ENCODE peak calls at places on chromosome 19, in four cellular contexts. J, O, E and Z are unnamed samples.

GRCh38 chr19:33291623-33292534 is 10.5 kb downstream of the CEBPA start:
- DNase-seq in J (no peak), O (no peak), E (no peak), Z (no peak)

GRCh38 chr19:55602104-55603001 is 2.3 kb downstream of the ZNF524 start:
- DNase-seq in J (no peak), O (no peak), E (no peak), Z (no peak)

GRCh38 chr19:5115771-5116202 is 146.9 kb downstream of the KDM4B start:
- DNase-seq in J (peak), O (no peak), E (no peak), Z (no peak)

GRCh38 chr19:10399878-10400277 is 3.5 kb downstream of the CDC37 start:
- DNase-seq in J (no peak), O (no peak), E (no peak), Z (no peak)

GRCh38 chr19:40613669-40614594 is 12.8 kb downstream of the LTBP4 start:
- DNase-seq in J (peak), O (peak), E (peak), Z (no peak)

GRCh38 chr19:9309139-9309973 is at the start of gene ZNF699:
- DNase-seq in J (peak), O (peak), E (peak), Z (peak)

GRCh38 chr19:5369962-5370367 is 29.4 kb upstream of the PTPRS start:
- DNase-seq in J (peak), O (peak), E (peak), Z (no peak)

GRCh38 chr19:35220315-35220921 is 8.1 kb downstream of the FAM187B start:
- DNase-seq in J (no peak), O (no peak), E (no peak), Z (no peak)

GRCh38 chr19:30136591-30136990 is 194.6 kb downstream of the URI1 start:
- DNase-seq in J (no peak), O (no peak), E (no peak), Z (no peak)

GRCh38 chr19:32719611-32720059 is at the start of gene TDRD12:
- DNase-seq in J (no peak), O (peak), E (peak), Z (no peak)

GRCh38 chr19:56900573-56901097 is 60.1 kb upstream of the PEG3 start:
- DNase-seq in J (no peak), O (no peak), E (no peak), Z (no peak)

GRCh38 chr19:1567116-1567847 is 843 bp downstream of the MEX3D start:
- DNase-seq in J (no peak), O (no peak), E (no peak), Z (no peak)

GRCh38 chr19:47240996-47241918 is 10.3 kb upstream of the BBC3 start:
- DNase-seq in J (peak), O (peak), E (peak), Z (peak)

GRCh38 chr19:11418518-11419506 is at the start of gene RGL3:
- DNase-seq in J (no peak), O (peak), E (peak), Z (no peak)

GRCh38 chr19:13977803-13978202 is 25.5 kb downstream of the DCAF15 start:
- DNase-seq in J (no peak), O (no peak), E (no peak), Z (no peak)

GRCh38 chr19:10271543-10272086 is 695 bp downstream of the ICAM1 start:
- DNase-seq in J (no peak), O (no peak), E (no peak), Z (no peak)

GRCh38 chr19:35307990-35308389 is 16.0 kb downstream of the MAG start:
- DNase-seq in J (no peak), O (no peak), E (no peak), Z (no peak)

GRCh38 chr19:13026478-13026999 is 31.3 kb downstream of the NFIX start:
- DNase-seq in J (peak), O (no peak), E (no peak), Z (no peak)

GRCh38 chr19:32458500-32459123 is 53.0 kb downstream of the DPY19L3 start:
- DNase-seq in J (no peak), O (no peak), E (no peak), Z (no peak)

GRCh38 chr19:18672606-18673337 is 10.7 kb upstream of the CRTC1 start:
- DNase-seq in J (peak), O (no peak), E (no peak), Z (no peak)

GRCh38 chr19:34480971-34481821 is at the start of gene WTIP:
- DNase-seq in J (peak), O (peak), E (peak), Z (peak)

GRCh38 chr19:47446534-47447469 is 24.9 kb downstream of the SLC8A2 start:
- DNase-seq in J (no peak), O (no peak), E (peak), Z (no peak)

GRCh38 chr19:16273005-16273404 is 51.6 kb upstream of the KLF2 start:
- DNase-seq in J (no peak), O (no peak), E (no peak), Z (no peak)

GRCh38 chr19:642755-643727 is 3.4 kb downstream of the FGF22 start:
- DNase-seq in J (no peak), O (peak), E (no peak), Z (no peak)

GRCh38 chr19:34178276-34178614 is 5.9 kb downstream of the LSM14A start:
- DNase-seq in J (no peak), O (no peak), E (no peak), Z (no peak)

GRCh38 chr19:51792932-51793331 is 2.0 kb upstream of the FPR3 start:
- DNase-seq in J (no peak), O (no peak), E (no peak), Z (no peak)

GRCh38 chr19:50357178-50358100 is 8.0 kb downstream of the NAPSA start:
- DNase-seq in J (peak), O (peak), E (peak), Z (peak)

GRCh38 chr19:35911790-35912189 is 3.7 kb upstream of the TYROBP start:
- DNase-seq in J (no peak), O (no peak), E (no peak), Z (no peak)

GRCh38 chr19:58406818-58407657 is 1.4 kb upstream of the ZNF584 start:
- DNase-seq in J (peak), O (no peak), E (no peak), Z (no peak)

GRCh38 chr19:28685802-28686201 is 527.1 kb downstream of the UQCRFS1 start:
- DNase-seq in J (no peak), O (no peak), E (no peak), Z (no peak)

GRCh38 chr19:40744554-40745401 is 5.5 kb downstream of the ACTMAP start:
- DNase-seq in J (no peak), O (no peak), E (peak), Z (no peak)

GRCh38 chr19:34232566-34233481 is 21.5 kb upstream of the GARRE1 start:
- DNase-seq in J (peak), O (peak), E (no peak), Z (no peak)

GRCh38 chr19:31352296-31352781 is 3.1 kb upstream of the TSHZ3 start:
- DNase-seq in J (no peak), O (no peak), E (no peak), Z (no peak)

GRCh38 chr19:56423985-56424353 is 19.8 kb downstream of the ZNF583 start:
- DNase-seq in J (peak), O (no peak), E (no peak), Z (no peak)

GRCh38 chr19:11041966-11042627 is 47.2 kb upstream of the LDLR start:
- DNase-seq in J (no peak), O (no peak), E (no peak), Z (no peak)

GRCh38 chr19:37936886-37937285 is 29.9 kb downstream of the SIPA1L3 start:
- DNase-seq in J (no peak), O (no peak), E (no peak), Z (no peak)
- TF ChIP-seq CTCF in J (no peak), O (no peak), E (no peak), Z (no peak)

GRCh38 chr19:45902651-45903625 is 525 bp upstream of the MYPOP start:
- DNase-seq in J (peak), O (peak), E (peak), Z (peak)
- TF ChIP-seq CTCF in J (no peak), O (no peak), E (no peak), Z (no peak)

DNA sequence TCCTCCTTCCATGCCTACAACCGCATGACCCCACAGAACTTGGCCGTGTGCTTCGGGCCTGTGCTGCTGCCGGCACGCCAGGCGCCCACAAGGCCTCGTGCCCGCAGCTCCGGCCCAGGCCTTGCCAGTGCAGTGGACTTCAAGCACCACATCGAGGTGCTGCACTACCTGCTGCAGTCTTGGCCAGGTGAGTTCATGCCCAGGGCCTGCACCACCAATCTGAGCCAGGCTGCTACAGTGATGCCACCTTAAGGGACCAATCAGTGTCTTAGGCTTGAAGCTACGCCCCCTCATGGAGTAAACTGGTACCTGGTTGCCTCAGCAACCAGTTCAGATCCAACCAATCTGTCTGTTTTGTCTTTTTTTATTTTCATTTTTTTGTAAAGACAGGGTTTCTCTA is 5.2 kb downstream of the SYDE1 start:
- DNase-seq in J (no peak), O (no peak), E (peak), Z (no peak)
- TF ChIP-seq CTCF in J (no peak), O (no peak), E (peak), Z (no peak)

DNA sequence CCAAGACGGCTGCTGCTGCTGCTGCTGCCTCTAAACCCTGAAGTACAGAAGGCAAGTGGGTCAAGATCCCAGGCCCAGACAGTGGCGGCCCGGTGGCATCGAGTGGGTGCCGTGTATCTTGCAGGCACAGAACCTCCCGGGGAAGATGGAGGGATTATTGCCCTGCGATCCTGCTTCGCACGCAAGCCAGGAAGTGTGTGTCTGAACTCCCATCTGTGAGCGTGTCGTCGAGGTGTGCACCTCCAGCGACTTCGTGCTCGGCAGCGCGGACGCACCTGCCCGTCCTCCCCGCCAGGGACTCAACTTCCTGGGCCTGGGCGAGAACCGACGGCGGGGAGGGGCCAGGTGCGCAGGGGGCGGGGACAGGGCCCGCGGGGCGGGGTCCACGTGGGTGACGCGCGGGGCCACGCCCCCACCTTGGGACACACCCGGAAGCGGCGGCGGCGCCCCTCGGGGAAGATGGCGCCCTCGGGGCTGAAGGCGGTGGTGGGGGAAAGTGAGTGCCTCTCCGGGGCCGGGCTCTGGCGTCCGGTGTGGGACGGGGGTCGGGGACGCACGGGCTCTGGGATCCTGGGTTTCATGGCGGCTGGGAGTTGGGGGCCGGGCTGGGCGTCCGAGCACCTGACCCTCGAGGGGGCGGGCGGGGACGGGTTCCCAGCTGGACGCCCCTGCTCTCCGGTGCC is at the start of gene STXBP2:
- DNase-seq in J (no peak), O (peak), E (peak), Z (no peak)
- TF ChIP-seq CTCF in J (no peak), O (no peak), E (no peak), Z (no peak)

DNA sequence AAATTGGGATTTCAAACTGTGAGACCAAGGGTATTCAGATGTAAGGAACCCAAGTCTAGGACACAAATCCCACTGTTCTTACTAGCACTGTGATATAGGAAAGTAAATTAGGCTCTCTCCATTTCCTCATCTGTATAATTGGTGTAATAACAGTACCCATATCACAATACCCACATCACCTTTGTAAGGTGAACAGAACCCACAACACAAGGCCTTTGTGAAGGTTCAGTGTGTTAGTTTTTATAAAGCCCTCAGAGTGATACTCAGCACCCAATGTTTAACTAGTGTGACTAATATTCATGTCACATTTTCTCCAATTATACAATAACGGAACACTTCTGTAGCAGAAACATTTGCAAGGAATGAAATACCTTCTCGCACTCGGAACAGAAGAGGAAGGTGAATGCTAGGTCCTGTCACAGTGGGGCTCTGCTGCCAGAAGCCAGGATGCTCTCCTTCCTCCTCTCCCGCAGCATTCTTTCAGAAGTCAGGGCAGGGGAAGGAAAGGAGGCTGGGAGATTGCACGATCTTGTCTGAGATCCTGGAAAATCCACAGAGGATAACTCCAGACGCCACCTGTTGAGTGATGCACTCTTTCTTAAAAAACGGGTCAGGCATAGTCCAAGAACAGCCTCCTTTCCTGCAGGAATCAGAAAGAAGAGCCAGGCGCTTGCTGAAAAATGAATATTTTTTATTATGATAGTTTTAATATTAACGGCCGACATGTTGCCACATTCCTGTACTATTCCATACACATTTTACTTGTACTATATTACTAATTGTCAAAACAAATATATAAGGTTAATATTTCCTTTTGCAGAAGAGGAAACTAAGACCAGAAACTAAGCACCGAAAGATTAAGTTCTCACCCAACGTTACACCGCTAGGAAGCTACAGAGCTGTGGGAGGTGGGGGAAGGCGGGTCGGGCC is 762 bp downstream of the ZNF45 start:
- DNase-seq in J (peak), O (no peak), E (no peak), Z (no peak)
- TF ChIP-seq CTCF in J (no peak), O (no peak), E (no peak), Z (no peak)

DNA sequence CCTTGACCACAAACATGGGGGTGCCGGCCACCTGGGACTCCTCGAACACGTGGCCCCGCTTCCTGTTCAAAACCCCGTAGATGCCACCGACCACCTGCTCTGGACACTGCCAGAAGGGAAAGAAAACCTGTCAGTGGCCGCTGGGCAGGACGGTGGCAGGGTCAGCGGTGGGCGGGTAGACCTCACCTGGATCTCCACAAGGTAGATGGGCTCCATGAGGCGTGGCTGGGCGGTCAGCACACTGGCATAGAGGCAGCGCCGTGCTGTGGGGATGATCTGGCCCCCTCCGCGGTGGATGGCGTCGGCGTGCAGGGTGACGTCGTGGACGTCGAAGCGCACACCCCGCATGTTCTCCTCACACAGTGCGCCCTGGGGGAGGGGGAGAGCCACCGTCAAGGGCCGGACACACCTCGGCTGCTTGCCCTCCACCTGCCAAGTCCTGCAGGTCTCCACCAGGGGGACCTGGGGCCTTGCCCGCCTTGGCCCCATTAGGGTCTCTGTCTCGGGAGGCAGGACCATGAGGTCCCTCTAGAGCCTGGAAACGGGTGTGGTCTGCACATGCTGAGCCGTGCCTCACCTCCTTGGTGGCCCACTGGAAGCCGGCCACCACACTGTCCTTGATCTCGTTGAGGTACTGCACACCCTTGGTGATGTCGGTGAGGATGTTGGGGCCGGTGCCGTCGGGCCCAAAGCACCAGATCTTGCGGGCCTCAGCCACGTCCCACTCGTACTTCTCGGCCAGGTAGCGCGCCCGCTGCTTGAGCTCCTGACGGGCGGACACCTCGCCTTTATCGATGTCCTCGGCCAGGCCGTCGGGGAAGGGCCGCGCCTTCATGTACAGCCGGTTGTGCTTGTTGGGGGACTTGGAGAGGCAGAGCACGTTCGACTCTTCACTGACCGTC is 6.6 kb upstream of the DAPK3 start:
- DNase-seq in J (no peak), O (no peak), E (no peak), Z (no peak)
- TF ChIP-seq CTCF in J (no peak), O (no peak), E (peak), Z (peak)

DNA sequence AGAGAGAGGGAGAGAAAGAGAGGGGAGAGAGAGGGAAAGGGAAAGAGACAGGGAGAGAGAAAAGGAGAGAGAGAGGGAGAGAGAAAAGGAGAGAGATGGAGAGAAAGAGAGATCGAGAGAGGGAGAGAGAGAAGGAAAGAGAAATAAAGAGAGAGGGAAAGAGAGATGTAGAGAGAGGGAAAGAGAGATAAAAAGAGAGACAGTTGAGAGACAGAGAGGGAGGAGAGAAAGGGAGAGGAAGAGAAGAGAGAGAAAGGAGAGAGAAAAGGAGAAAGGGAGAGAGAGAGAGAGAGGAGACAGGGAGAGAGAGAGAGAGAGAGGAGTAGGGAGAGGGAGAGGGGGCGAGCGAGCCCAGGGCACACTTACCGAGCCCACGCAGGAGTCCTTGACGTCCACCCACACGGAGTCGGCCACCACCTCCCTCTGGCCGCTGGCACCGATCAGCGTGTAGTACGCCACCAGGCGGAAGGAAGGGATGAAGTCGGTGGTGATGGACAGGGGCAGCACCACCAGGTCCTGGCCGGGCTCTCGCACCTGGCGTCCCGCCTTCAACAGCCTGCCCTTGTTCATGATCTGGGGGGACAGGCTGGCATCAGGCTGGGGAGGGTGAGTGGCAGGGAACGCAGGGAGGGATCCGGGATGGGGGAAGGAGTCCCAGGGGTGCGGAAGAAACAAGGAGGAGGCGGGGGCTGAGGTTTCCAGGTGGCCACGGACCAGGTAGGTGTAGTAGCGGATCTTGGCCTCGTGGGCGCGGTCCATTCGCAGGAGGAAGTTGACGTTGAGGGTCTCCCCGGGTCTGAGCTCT is 10.0 kb downstream of the C3 start:
- DNase-seq in J (no peak), O (no peak), E (peak), Z (no peak)
- TF ChIP-seq CTCF in J (no peak), O (no peak), E (no peak), Z (no peak)